ENCODE peak calls at places on chromosomes 4 and X, in four cellular contexts. E is transverse colon, A is prostate gland, B is spleen. W is an unnamed sample. For H3K9me3, the result is how much of the 10 kb centered on the place peaks cover.

GRCh38 chr4:9944431-9945425 is 76.6 kb downstream of the SLC2A9 start:
- DNase-seq in E (no peak), A (no peak), B (no peak), W (no peak)

GRCh38 chr4:99395595-99396364 is 39.4 kb downstream of the ADH7 start:
- DNase-seq in E (no peak), A (no peak), B (no peak), W (no peak)

GRCh38 chrX:115531818-115532403 is 29.1 kb upstream of the PLS3 start:
- DNase-seq in E (no peak), A (no peak), B (no peak), W (no peak)

GRCh38 chr4:46993075-46994006 is at the start of gene GABRA4:
- DNase-seq in E (no peak), A (no peak), B (no peak), W (no peak)

GRCh38 chr4:48268956-48269860 is at the start of gene TEC:
- DNase-seq in E (peak), A (peak), B (no peak), W (peak)

GRCh38 chr4:152606800-152607577 is 71.1 kb upstream of the FBXW7 start:
- DNase-seq in E (no peak), A (no peak), B (no peak), W (no peak)

GRCh38 chr4:93791570-93792195 is 36.9 kb upstream of the ATOH1 start:
- DNase-seq in E (peak), A (peak), B (no peak), W (no peak)

GRCh38 chrX:30935985-30936384 is 46.9 kb upstream of the TAB3 start:
- DNase-seq in E (peak), A (no peak), B (no peak), W (no peak)

GRCh38 chr4:114017120-114017917 is 37.9 kb upstream of the ARSJ start:
- DNase-seq in E (no peak), A (no peak), B (no peak), W (no peak)

GRCh38 chrX:145213504-145213903 is 33.8 kb upstream of the SPANXN1 start:
- DNase-seq in E (no peak), A (no peak), B (no peak), W (no peak)

GRCh38 chrX:150451953-150452352 is 88.8 kb downstream of the MAMLD1 start:
- DNase-seq in E (no peak), A (no peak), B (no peak), W (no peak)

GRCh38 chr4:1403591-1404572 is 2.4 kb downstream of the NKX1-1 start:
- DNase-seq in E (no peak), A (no peak), B (peak), W (peak)

GRCh38 chr4:71595576-71596108 is 188.2 kb downstream of the GC start:
- DNase-seq in E (no peak), A (no peak), B (no peak), W (no peak)

GRCh38 chr4:185774815-185775684 is 36.9 kb downstream of the SORBS2 start:
- DNase-seq in E (no peak), A (no peak), B (no peak), W (no peak)

GRCh38 chr4:1881709-1882108 is 10.5 kb downstream of the NSD2 start:
- DNase-seq in E (peak), A (no peak), B (no peak), W (no peak)

GRCh38 chr4:108094923-108095482 is 73.7 kb downstream of the LEF1 start:
- DNase-seq in E (no peak), A (no peak), B (no peak), W (no peak)

GRCh38 chrX:40035726-40036125 is 62.0 kb downstream of the BCOR start:
- DNase-seq in E (no peak), A (no peak), B (no peak), W (no peak)

GRCh38 chr4:69054578-69055200 is 41.6 kb upstream of the UGT2B7 start:
- DNase-seq in E (no peak), A (no peak), B (no peak), W (no peak)

GRCh38 chrX:106481341-106481740 is 130.4 kb upstream of the RADX start:
- DNase-seq in E (peak), A (peak), B (no peak), W (no peak)

GRCh38 chr4:87498446-87498900 is 30.7 kb downstream of the SPARCL1 start:
- DNase-seq in E (no peak), A (no peak), B (no peak), W (no peak)

GRCh38 chrX:12441376-12442128 is 303.3 kb downstream of the FRMPD4 start:
- DNase-seq in E (no peak), A (no peak), B (no peak), W (no peak)

GRCh38 chr4:170038232-170038631 is 12.0 kb upstream of the MFAP3L start:
- DNase-seq in E (no peak), A (no peak), B (no peak), W (no peak)

GRCh38 chrX:73068467-73069364 is 10.6 kb downstream of the PABPC1L2A start:
- DNase-seq in E (no peak), A (no peak), B (peak), W (no peak)

GRCh38 chr4:18669390-18669789 is 647.8 kb upstream of the LCORL start:
- DNase-seq in E (no peak), A (no peak), B (no peak), W (no peak)

GRCh38 chrX:38985375-38985774 is 184.1 kb downstream of the MID1IP1 start:
- DNase-seq in E (no peak), A (no peak), B (no peak), W (no peak)

GRCh38 chr4:41145571-41146078 is 68.7 kb downstream of the APBB2 start:
- DNase-seq in E (no peak), A (no peak), B (no peak), W (no peak)

GRCh38 chr4:10554694-10555093 is 97.5 kb upstream of the ZNF518B start:
- DNase-seq in E (peak), A (peak), B (no peak), W (no peak)

GRCh38 chrX:16199343-16199742 is 32.1 kb downstream of the MAGEB17 start:
- DNase-seq in E (no peak), A (no peak), B (no peak), W (no peak)

GRCh38 chr4:176002007-176002623 is 63.5 kb upstream of the WDR17 start:
- DNase-seq in E (peak), A (no peak), B (peak), W (peak)

GRCh38 chr4:89741768-89742167 is 95.2 kb downstream of the SNCA start:
- DNase-seq in E (no peak), A (no peak), B (no peak), W (no peak)

GRCh38 chrX:10893976-10894375 is 217.2 kb upstream of the HCCS start:
- DNase-seq in E (no peak), A (no peak), B (no peak), W (no peak)

DNA sequence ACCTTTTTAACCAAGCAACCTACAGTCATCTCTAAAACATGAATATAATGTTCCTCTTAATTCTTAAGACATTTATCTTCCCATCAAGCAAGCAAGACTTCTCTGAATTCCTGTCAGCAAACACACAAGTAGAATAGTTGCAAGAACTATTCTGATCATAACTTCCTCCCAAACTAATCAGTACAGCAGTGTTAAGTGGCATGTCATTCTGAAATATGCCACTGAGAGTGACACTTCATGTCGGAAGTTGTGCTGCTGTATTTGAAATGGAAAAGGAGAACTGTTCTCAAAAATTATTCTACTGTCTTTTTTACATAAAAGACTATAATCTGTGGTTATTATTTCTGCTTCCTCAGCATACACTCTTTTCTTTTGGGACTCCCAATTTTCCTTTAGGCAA is 546.6 kb downstream of the PCDH18 start:
- DNase-seq in E (no peak), A (no peak), B (no peak), W (no peak)
- TF ChIP-seq POLR2AphosphoS5 in E (no peak), A (no peak), B (no peak), W (no peak)

DNA sequence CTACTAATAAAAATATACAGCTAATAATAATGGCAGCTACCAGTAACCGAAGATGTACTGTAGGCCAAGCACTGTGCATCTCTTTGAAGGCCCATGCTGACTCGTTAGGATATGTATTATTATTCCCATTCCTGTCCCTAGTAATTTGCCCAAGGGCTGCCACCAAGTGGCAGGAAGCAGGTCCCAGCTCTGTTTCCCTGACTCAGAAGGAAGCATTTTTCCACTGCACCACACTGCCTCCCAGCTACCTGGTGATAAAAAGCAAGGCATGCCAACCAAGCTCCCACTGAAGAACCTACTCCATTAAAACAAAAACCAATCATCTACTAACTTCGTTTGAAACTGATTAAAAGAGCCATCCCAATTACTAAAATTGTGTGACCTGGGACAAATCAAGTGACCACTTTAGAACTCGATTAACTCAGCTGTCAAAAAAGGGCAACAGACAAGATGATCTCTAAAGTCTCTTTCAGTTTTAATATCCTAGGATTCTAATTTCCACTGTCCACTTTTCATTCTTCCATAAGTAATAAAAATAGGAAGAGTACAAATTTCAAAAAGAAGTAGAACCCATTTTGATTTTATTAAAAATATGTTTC is 24.3 kb upstream of the PGM2 start:
- DNase-seq in E (peak), A (peak), B (no peak), W (no peak)
- TF ChIP-seq CTCF in E (peak), A (peak), B (peak), W (peak)

GRCh38 chrX:2220296-2220695 is 280.5 kb downstream of the DHRSX start:
- DNase-seq in E (no peak), A (no peak), B (no peak), W (no peak)
- H3K9me3 ChIP-seq in E (under half), A (under half), B (under half), W (under half)

GRCh38 chr4:162706051-162706450 is 460.6 kb downstream of the NAF1 start:
- DNase-seq in E (no peak), A (no peak), B (no peak), W (no peak)

GRCh38 chr4:162700815-162701361 is 465.8 kb downstream of the NAF1 start:
- DNase-seq in E (no peak), A (no peak), B (no peak), W (no peak)

GRCh38 chr4:162706677-162707076 is 460.0 kb downstream of the NAF1 start:
- DNase-seq in E (no peak), A (no peak), B (no peak), W (no peak)

GRCh38 chr4:162707962-162708361 is 458.7 kb downstream of the NAF1 start:
- DNase-seq in E (no peak), A (no peak), B (no peak), W (no peak)

DNA sequence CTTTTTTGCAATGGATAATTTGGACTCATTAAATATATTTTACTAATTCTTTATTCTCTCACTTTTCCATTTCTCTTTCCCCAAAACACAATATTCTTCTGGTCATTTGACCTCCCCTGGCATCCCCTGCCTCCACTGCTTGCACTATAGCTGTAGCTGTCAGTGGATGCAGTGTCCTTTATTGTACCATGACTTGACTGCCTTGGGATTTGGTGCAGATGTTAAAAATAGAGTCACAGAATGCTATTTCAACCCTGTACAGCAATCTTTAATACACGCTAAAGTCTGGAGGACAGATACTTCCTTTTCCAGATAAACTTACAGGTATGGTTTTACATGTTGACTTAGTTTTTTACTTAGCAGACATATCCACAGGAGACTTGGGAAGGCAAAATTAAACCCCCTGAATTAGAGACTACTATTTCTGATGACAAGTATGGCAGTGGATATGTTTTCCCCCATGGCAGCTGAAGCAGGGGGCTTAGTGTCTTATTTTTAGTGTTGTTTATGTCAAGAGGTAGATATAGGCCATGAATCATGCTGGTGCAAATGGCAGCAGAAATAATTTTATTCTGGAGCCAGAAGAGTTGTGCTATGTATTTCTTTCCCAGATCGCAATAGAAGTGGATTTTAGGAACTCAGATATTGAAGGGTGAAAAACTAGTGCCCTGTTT is 461.4 kb downstream of the NAF1 start:
- DNase-seq in E (no peak), A (no peak), B (no peak), W (no peak)
- TF ChIP-seq POLR2AphosphoS5 in E (no peak), A (no peak), B (no peak), W (no peak)

DNA sequence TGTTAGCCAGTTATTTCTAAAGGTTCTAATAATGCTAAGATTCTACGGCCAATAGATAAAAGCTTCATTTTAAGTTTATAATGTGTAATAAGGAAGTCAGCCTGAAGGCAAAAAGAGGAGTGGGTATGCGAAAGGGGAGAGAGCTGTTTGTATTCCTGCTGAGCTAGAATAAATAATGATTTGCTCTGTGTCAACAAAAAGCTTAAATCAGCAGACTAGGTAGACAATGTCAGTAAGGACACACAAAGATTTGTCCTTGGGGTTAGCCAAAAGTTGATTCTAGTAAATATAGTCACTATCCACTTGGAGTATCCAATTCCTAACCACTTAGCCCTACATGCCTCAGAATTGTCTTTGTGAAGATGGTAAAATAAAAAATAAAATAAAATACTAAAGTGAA is 90.3 kb upstream of the GRIA3 start:
- DNase-seq in E (no peak), A (no peak), B (no peak), W (no peak)
- TF ChIP-seq CTCF in E (no peak), A (no peak), B (no peak), W (no peak)

DNA sequence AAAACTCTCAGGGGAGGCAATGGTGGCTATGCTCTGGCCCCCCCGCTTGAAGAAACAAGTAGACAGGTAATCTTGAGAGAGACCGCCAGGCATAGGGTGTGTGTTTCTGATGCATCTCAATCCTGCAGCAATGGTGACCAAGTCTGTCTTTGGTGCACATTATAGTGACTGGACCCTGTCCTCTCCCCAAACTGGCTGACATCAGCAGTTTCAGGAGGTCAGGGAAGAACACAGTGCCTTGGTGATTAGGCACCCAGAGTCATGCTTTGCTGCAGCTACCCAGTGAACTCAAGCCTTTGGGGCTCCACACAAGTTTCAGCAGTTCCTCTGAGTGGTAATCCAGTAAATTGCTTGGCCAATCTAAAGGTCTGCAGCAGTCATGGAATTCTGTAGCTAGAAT is 318.3 kb downstream of the SPIN4 start:
- DNase-seq in E (no peak), A (no peak), B (no peak), W (no peak)
- H3K9me3 ChIP-seq in E (under half), A (under half), B (under half), W (under half)

DNA sequence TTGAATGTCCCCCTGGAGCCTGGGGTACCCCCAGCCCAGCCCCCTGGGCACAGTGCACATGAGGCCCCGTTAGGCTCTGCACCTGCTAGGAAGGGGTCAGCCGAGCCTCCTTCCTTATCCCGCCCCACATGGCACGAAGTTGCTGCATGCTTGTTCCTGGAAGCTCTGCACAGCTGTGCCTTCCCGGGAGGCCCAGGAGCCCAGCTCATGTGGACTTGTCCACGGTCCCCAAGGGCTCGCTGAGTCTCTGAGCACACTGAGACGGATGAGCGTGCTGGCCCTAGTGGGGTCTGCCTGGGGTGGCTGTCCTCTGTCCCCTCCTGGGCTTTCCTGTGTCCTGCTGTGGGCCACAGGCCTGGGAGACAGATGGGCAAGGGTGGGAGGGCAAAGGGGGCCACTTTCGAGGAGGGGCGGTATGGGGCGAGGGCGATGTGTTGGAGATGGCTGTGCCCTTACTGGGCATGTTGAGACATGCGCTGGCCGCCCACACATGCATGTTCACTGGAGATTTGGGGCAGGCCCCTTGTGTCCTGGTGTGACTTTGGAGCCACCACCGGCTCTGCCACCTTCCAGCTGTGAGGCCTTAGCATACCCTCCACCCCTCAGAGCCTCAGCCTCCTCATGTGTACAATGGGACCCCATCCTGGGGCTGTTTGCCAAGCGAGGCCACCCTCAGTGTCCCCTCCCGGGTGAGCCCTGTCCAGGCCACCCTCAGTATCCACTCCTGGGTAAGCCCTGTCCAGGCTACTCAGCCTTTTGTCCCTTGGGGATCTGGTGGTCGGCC is 237.6 kb downstream of the AFAP1 start:
- DNase-seq in E (no peak), A (no peak), B (no peak), W (no peak)
- TF ChIP-seq POLR2AphosphoS5 in E (no peak), A (no peak), B (no peak), W (no peak)

GRCh38 chr4:75895744-75896314 is 6.4 kb downstream of the PPEF2 start:
- DNase-seq in E (no peak), A (no peak), B (no peak), W (no peak)

GRCh38 chr4:75891611-75892010 is 10.6 kb downstream of the PPEF2 start:
- DNase-seq in E (no peak), A (no peak), B (no peak), W (no peak)

GRCh38 chr4:75889537-75890199 is 12.6 kb downstream of the PPEF2 start:
- DNase-seq in E (no peak), A (no peak), B (no peak), W (no peak)

DNA sequence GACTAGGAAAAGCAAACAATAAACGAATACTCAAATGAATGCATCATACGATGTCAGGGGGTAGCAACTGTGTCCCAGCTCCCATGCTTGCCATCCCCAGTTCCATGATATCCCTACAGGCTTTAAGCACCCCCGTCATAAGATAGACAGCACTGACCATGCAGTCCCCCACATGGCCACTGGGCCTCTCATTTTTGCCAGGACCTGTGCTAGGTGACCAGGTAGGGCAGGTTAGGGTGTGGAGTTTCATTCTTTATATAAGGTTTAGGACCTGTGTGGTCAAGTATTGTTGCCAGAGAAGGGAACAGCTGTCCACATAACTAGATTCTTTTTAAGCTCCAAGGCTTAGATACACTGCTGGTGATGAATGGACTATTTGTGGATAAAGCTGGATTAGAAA is 9.7 kb downstream of the PPEF2 start:
- DNase-seq in E (no peak), A (no peak), B (no peak), W (no peak)
- TF ChIP-seq CTCF in E (no peak), A (no peak), B (no peak), W (no peak)

W was measured in sigmoid colon.